ENCODE peak calls at places on chromosomes 1 and 21, in four cellular contexts. J is left lung, D is keratinocyte, L is PC-3. W is an unnamed sample.

GRCh38 chr1:231240531-231240882 is 505 bp upstream of the GNPAT start:
- DNase-seq in J (no peak), D (no peak), L (peak), W (no peak)

GRCh38 chr1:223717123-223717522 is 4.8 kb downstream of the CAPN2 start:
- DNase-seq in J (no peak), D (no peak), L (no peak), W (no peak)

GRCh38 chr21:33198346-33199135 is 31.2 kb upstream of the IFNAR2 start:
- DNase-seq in J (peak), D (no peak), L (no peak), W (no peak)

GRCh38 chr1:178551307-178551706 is 38.4 kb downstream of the TEX35 start:
- DNase-seq in J (no peak), D (no peak), L (no peak), W (no peak)

GRCh38 chr1:7985851-7986612 is 24.5 kb downstream of the PARK7 start:
- DNase-seq in J (no peak), D (no peak), L (no peak), W (no peak)

GRCh38 chr1:162878000-162878596 is 17.1 kb upstream of the CCDC190 start:
- DNase-seq in J (no peak), D (no peak), L (peak), W (peak)

GRCh38 chr1:52102336-52103013 is 39.4 kb upstream of the ZFYVE9 start:
- DNase-seq in J (no peak), D (no peak), L (no peak), W (no peak)

GRCh38 chr1:214006845-214007244 is 19.1 kb downstream of the PROX1 start:
- DNase-seq in J (no peak), D (no peak), L (no peak), W (no peak)

GRCh38 chr1:6969106-6969505 is 183.9 kb downstream of the CAMTA1 start:
- DNase-seq in J (no peak), D (no peak), L (no peak), W (no peak)

GRCh38 chr1:197671920-197672319 is 103.4 kb downstream of the DENND1B start:
- DNase-seq in J (no peak), D (no peak), L (no peak), W (no peak)

GRCh38 chr1:15330028-15330427 is 79.7 kb upstream of the EFHD2 start:
- DNase-seq in J (no peak), D (no peak), L (peak), W (no peak)

GRCh38 chr1:159218846-159219636 is 14.4 kb downstream of the ACKR1 start:
- DNase-seq in J (no peak), D (no peak), L (no peak), W (no peak)

GRCh38 chr1:21292503-21292990 is 2.3 kb upstream of the ECE1 start:
- DNase-seq in J (no peak), D (no peak), L (no peak), W (no peak)

GRCh38 chr1:89629146-89629545 is 3.8 kb upstream of the LRRC8C start:
- DNase-seq in J (no peak), D (no peak), L (no peak), W (no peak)

GRCh38 chr1:40414331-40414730 is 35.9 kb upstream of the ZFP69B start:
- DNase-seq in J (no peak), D (no peak), L (no peak), W (no peak)

GRCh38 chr1:236997361-236997760 is 6.9 kb downstream of the MT1HL1 start:
- DNase-seq in J (no peak), D (no peak), L (no peak), W (no peak)

GRCh38 chr1:236998571-236998970 is 5.7 kb downstream of the MT1HL1 start:
- DNase-seq in J (no peak), D (no peak), L (no peak), W (no peak)

GRCh38 chr1:236994450-236994849 is 9.8 kb downstream of the MT1HL1 start:
- DNase-seq in J (no peak), D (no peak), L (no peak), W (no peak)

GRCh38 chr1:237000191-237000590 is 4.0 kb downstream of the MT1HL1 start:
- DNase-seq in J (no peak), D (no peak), L (no peak), W (no peak)

DNA sequence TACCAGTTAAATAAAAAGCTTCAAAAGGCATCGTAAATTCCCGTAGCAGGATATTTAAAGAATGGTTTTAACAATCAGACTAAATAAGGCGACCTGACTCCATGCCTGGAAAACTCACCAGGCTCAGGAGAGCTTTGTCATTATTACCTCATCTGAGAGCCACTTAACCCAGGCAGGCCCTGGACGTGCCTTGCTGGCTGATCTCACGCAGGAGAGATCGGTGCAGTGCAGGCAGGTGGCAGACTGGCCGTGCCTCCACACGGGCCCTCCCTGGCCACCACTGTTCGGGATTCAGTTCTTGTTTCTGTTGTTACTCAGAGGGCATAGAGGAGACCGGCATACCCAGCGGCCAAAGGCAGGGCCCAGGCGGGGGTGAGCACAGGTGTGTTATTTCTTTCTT is 6.4 kb downstream of the MT1HL1 start:
- DNase-seq in J (peak), D (no peak), L (no peak), W (no peak)
- TF ChIP-seq CTCF in J (no peak), D (no peak), L (no peak), W (no peak)

DNA sequence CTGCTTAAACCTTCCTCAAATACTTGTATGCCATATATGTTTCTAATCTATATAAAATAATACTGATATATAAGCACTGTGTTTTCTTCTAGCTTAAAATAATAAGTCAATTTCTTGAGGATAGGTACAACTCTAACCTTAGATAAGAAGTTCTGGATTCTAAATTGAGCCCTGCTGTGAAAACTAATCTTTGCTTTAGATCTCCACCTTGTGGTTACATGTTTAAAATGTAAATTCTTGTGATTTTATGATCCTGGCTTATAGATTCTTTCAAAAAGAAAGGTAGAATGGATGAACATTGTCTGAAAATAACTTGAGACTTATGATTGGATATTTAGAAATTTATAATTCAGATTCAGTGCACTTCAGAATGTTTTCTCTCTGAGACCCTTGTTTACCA is 38.9 kb upstream of the HMCN1 start:
- DNase-seq in J (no peak), D (no peak), L (peak), W (no peak)
- TF ChIP-seq CTCF in J (no peak), D (no peak), L (peak), W (no peak)

DNA sequence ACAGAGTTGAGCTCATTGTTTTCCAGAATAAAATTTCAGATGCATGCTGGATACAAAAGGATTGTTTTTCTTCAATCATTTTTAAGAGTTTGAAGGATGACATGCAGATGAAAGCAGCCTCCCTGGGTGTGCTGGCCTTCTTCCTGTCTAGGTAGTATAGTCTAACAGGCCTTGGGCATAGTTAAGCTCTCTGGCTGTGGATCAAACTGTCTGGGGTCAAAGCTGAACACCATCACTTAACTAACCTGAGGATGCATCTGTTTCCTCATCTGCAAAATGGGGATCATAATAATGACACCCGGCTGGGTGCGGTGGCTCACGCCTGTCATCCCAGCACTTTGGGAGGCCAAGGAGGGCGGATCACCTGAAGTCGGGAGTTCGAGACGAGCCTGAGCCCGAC is 6.0 kb upstream of the TIE1 start:
- DNase-seq in J (no peak), D (no peak), L (no peak), W (no peak)
- TF ChIP-seq CTCF in J (no peak), D (no peak), L (no peak), W (no peak)

GRCh38 chr21:15701845-15702244 is 27.9 kb upstream of the USP25 start:
- DNase-seq in J (no peak), D (no peak), L (no peak), W (no peak)

GRCh38 chr21:15706686-15707085 is 23.1 kb upstream of the USP25 start:
- DNase-seq in J (no peak), D (no peak), L (peak), W (no peak)

GRCh38 chr21:15703932-15704331 is 25.9 kb upstream of the USP25 start:
- DNase-seq in J (no peak), D (no peak), L (no peak), W (no peak)
- TF ChIP-seq CTCF in J (no peak), D (no peak), L (no peak), W (no peak)

GRCh38 chr1:211648980-211649934 is 26.2 kb downstream of the NEK2 start:
- DNase-seq in J (no peak), D (no peak), L (peak), W (peak)
- TF ChIP-seq CTCF in J (peak), D (peak), L (peak), W (peak)

GRCh38 chr1:154937051-154937987 is 800 bp upstream of the PMVK start:
- DNase-seq in J (peak), D (peak), L (peak), W (peak)
- TF ChIP-seq CTCF in J (peak), D (peak), L (peak), W (peak)

DNA sequence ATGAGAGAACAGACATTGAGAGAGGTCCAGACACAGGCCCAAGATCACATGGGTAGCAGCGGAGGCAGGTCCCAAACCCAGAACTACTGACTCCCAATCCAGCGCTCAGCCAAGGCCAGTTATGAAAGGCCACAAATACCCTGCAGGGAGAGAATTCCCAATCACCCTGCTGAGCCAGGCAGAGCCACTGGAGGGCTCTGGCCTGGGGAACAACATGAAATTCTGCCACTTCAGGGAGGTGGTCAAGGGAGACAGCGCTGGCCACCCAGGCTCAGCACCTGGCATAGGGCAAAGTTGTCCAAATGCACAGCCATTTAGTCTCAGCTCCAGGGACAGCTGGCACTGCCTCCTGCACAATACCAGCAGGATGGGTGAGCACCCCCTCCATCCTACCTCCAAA is 27.5 kb downstream of the SLC9A1 start:
- DNase-seq in J (no peak), D (no peak), L (no peak), W (no peak)
- TF ChIP-seq CTCF in J (no peak), D (peak), L (peak), W (no peak)

W was measured in GM13977.